ENCODE peak calls at places on chromosomes 2 and 18, in six cellular contexts. One of them, this sample, is unnamed.

GRCh38 chr2:105378276-105378840 is 20.5 kb downstream of the FHL2 start:
- DNase-seq in brain microvascular endothelial cell: no peak
- DNase-seq in NCI-H1417: no peak
- DNase-seq in activated T-cell treated with anti-CD3 and anti-CD28 coated beads for 48 hours: no peak
- DNase-seq in AG08396: no peak
- DNase-seq in HuH-7: no peak
- DNase-seq in this sample: no peak

GRCh38 chr18:48931680-48932461 is 18.9 kb downstream of the SMAD7 start:
- DNase-seq in brain microvascular endothelial cell: no peak
- DNase-seq in NCI-H1417: no peak
- DNase-seq in activated T-cell treated with anti-CD3 and anti-CD28 coated beads for 48 hours: peak; percentile 51
- DNase-seq in AG08396: no peak
- DNase-seq in HuH-7: no peak
- DNase-seq in this sample: peak; percentile 67

GRCh38 chr2:136767030-136767429 is 1.7 kb downstream of the THSD7B start:
- DNase-seq in brain microvascular endothelial cell: no peak
- DNase-seq in NCI-H1417: no peak
- DNase-seq in activated T-cell treated with anti-CD3 and anti-CD28 coated beads for 48 hours: no peak
- DNase-seq in AG08396: no peak
- DNase-seq in HuH-7: no peak
- DNase-seq in this sample: no peak

GRCh38 chr2:219001577-219002394 is 8.6 kb upstream of the CRYBA2 start:
- DNase-seq in brain microvascular endothelial cell: no peak
- DNase-seq in NCI-H1417: peak; percentile 99
- DNase-seq in activated T-cell treated with anti-CD3 and anti-CD28 coated beads for 48 hours: no peak
- DNase-seq in AG08396: no peak
- DNase-seq in HuH-7: peak; percentile 81
- DNase-seq in this sample: no peak

GRCh38 chr2:188227713-188228112 is 64.0 kb upstream of the GULP1 start:
- DNase-seq in brain microvascular endothelial cell: no peak
- DNase-seq in NCI-H1417: no peak
- DNase-seq in activated T-cell treated with anti-CD3 and anti-CD28 coated beads for 48 hours: no peak
- DNase-seq in AG08396: no peak
- DNase-seq in HuH-7: no peak
- DNase-seq in this sample: no peak

GRCh38 chr18:54004828-54005227 is 219.6 kb downstream of the MBD2 start:
- DNase-seq in brain microvascular endothelial cell: no peak
- DNase-seq in NCI-H1417: no peak
- DNase-seq in activated T-cell treated with anti-CD3 and anti-CD28 coated beads for 48 hours: no peak
- DNase-seq in AG08396: no peak
- DNase-seq in HuH-7: no peak
- DNase-seq in this sample: no peak

GRCh38 chr2:214706986-214707385 is 102.5 kb downstream of the BARD1 start:
- DNase-seq in brain microvascular endothelial cell: no peak
- DNase-seq in NCI-H1417: no peak
- DNase-seq in activated T-cell treated with anti-CD3 and anti-CD28 coated beads for 48 hours: no peak
- DNase-seq in AG08396: no peak
- DNase-seq in HuH-7: peak; percentile 33
- DNase-seq in this sample: no peak

GRCh38 chr18:79317718-79318117 is 78.0 kb upstream of the NFATC1 start:
- DNase-seq in brain microvascular endothelial cell: no peak
- DNase-seq in NCI-H1417: no peak
- DNase-seq in activated T-cell treated with anti-CD3 and anti-CD28 coated beads for 48 hours: no peak
- DNase-seq in AG08396: no peak
- DNase-seq in HuH-7: no peak
- DNase-seq in this sample: no peak

GRCh38 chr2:197425550-197425949 is 9.3 kb downstream of the SF3B1 start:
- DNase-seq in brain microvascular endothelial cell: no peak
- DNase-seq in NCI-H1417: no peak
- DNase-seq in activated T-cell treated with anti-CD3 and anti-CD28 coated beads for 48 hours: no peak
- DNase-seq in AG08396: no peak
- DNase-seq in HuH-7: no peak
- DNase-seq in this sample: no peak

GRCh38 chr2:101998556-101999121 is 6.9 kb downstream of the IL1R2 start:
- DNase-seq in brain microvascular endothelial cell: no peak
- DNase-seq in NCI-H1417: no peak
- DNase-seq in activated T-cell treated with anti-CD3 and anti-CD28 coated beads for 48 hours: peak; percentile 38
- DNase-seq in AG08396: no peak
- DNase-seq in HuH-7: peak; percentile 45
- DNase-seq in this sample: no peak

GRCh38 chr2:183564726-183565125 is 440.5 kb downstream of the NUP35 start:
- DNase-seq in brain microvascular endothelial cell: no peak
- DNase-seq in NCI-H1417: no peak
- DNase-seq in activated T-cell treated with anti-CD3 and anti-CD28 coated beads for 48 hours: no peak
- DNase-seq in AG08396: no peak
- DNase-seq in HuH-7: no peak
- DNase-seq in this sample: no peak

GRCh38 chr2:39160982-39161381 is 40.1 kb upstream of the SOS1 start:
- DNase-seq in brain microvascular endothelial cell: no peak
- DNase-seq in NCI-H1417: no peak
- DNase-seq in activated T-cell treated with anti-CD3 and anti-CD28 coated beads for 48 hours: no peak
- DNase-seq in AG08396: no peak
- DNase-seq in HuH-7: no peak
- DNase-seq in this sample: no peak

GRCh38 chr18:37341473-37342086 is 224.0 kb downstream of the CELF4 start:
- DNase-seq in brain microvascular endothelial cell: no peak
- DNase-seq in NCI-H1417: no peak
- DNase-seq in activated T-cell treated with anti-CD3 and anti-CD28 coated beads for 48 hours: no peak
- DNase-seq in AG08396: no peak
- DNase-seq in HuH-7: no peak
- DNase-seq in this sample: no peak

GRCh38 chr2:16324971-16325612 is 340.5 kb downstream of the CYRIA start:
- DNase-seq in brain microvascular endothelial cell: no peak
- DNase-seq in NCI-H1417: peak; percentile 35
- DNase-seq in activated T-cell treated with anti-CD3 and anti-CD28 coated beads for 48 hours: no peak
- DNase-seq in AG08396: no peak
- DNase-seq in HuH-7: peak; percentile 20
- DNase-seq in this sample: no peak

GRCh38 chr2:201975434-201975833 is 58.2 kb upstream of the FZD7 start:
- DNase-seq in brain microvascular endothelial cell: no peak
- DNase-seq in NCI-H1417: no peak
- DNase-seq in activated T-cell treated with anti-CD3 and anti-CD28 coated beads for 48 hours: no peak
- DNase-seq in AG08396: no peak
- DNase-seq in HuH-7: peak; percentile 27
- DNase-seq in this sample: no peak

GRCh38 chr2:121686218-121686617 is 37.0 kb upstream of the CLASP1 start:
- DNase-seq in brain microvascular endothelial cell: no peak
- DNase-seq in NCI-H1417: no peak
- DNase-seq in activated T-cell treated with anti-CD3 and anti-CD28 coated beads for 48 hours: no peak
- DNase-seq in AG08396: no peak
- DNase-seq in HuH-7: no peak
- DNase-seq in this sample: no peak

GRCh38 chr18:13300029-13300428 is 81.5 kb downstream of the LDLRAD4 start:
- DNase-seq in brain microvascular endothelial cell: no peak
- DNase-seq in NCI-H1417: no peak
- DNase-seq in activated T-cell treated with anti-CD3 and anti-CD28 coated beads for 48 hours: no peak
- DNase-seq in AG08396: no peak
- DNase-seq in HuH-7: no peak
- DNase-seq in this sample: no peak